ENCODE peak calls at places on chromosomes 12 and 14, in four cellular contexts. A is uterus, K is coronary artery, O is B cell. G is an unnamed sample.

GRCh38 chr14:68327231-68327630 is 465.6 kb downstream of the ZFP36L1 start:
- DNase-seq in A (no peak), K (no peak), O (no peak), G (no peak)

GRCh38 chr14:28813810-28814209 is 47.2 kb downstream of the FOXG1 start:
- DNase-seq in A (no peak), K (no peak), O (no peak), G (no peak)

GRCh38 chr12:48300774-48301173 is 49.9 kb downstream of the ZNF641 start:
- DNase-seq in A (no peak), K (no peak), O (no peak), G (no peak)

GRCh38 chr12:122437656-122438121 is 15.2 kb upstream of the CLIP1 start:
- DNase-seq in A (peak), K (peak), O (no peak), G (no peak)

GRCh38 chr12:26195250-26195640 is at the start of gene SSPN:
- DNase-seq in A (peak), K (peak), O (peak), G (no peak)

GRCh38 chr12:121649403-121649802 is 20.1 kb downstream of the MORN3 start:
- DNase-seq in A (no peak), K (no peak), O (no peak), G (no peak)

GRCh38 chr12:109461049-109461845 is 15.9 kb downstream of the KCTD10 start:
- DNase-seq in A (no peak), K (no peak), O (no peak), G (no peak)

GRCh38 chr12:115343601-115344000 is 659.6 kb upstream of the TBX3 start:
- DNase-seq in A (no peak), K (no peak), O (no peak), G (no peak)

GRCh38 chr14:67941456-67942018 is 122.0 kb downstream of the RAD51B start:
- DNase-seq in A (no peak), K (no peak), O (no peak), G (no peak)

GRCh38 chr14:73426877-73427276 is 31.5 kb downstream of the NUMB start:
- DNase-seq in A (no peak), K (no peak), O (no peak), G (no peak)

GRCh38 chr12:70486588-70486987 is 120.5 kb downstream of the KCNMB4 start:
- DNase-seq in A (no peak), K (no peak), O (no peak), G (no peak)

DNA sequence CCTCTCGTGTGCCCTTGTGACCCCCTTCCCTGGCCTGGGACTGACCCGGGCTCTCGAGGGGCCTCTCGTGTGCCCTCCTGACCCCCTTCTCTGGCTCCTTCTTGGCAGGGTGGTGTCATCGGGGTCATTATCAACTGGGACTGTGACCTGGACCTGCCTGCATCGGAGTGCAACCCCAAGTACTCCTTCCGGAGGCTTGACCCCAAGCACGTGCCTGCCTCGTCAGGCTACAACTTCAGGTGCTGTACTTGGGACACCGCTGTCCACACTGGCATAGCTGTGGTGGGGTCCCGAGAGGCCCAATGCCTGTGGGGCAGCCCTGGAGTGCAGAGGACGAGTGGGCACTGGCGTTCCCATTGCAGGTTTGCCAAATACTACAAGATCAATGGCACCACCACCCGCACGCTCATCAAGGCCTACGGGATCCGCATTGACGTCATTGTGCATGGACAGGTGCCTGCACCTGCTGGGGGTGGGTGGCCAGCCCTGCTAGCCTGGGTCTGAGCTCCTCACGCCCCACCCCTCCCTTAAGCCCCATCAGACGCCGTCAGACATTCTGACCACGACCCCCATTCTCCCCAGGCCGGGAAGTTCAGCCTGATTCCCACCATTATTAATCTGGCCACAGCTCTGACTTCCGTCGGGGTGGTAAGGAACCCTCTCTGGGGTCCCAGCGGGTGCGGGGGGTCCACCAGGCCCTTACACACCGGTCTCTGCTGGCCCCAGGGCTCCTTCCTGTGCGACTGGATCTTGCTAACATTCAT is 2.5 kb downstream of the P2RX2 start:
- DNase-seq in A (no peak), K (peak), O (no peak), G (no peak)
- TF ChIP-seq CTCF in A (no peak), K (no peak), O (no peak), G (no peak)

GRCh38 chr12:95959107-95959506 is 16.0 kb downstream of the AMDHD1 start:
- DNase-seq in A (no peak), K (no peak), O (no peak), G (no peak)
- TF ChIP-seq CTCF in A (no peak), K (no peak), O (no peak), G (no peak)

GRCh38 chr12:61367281-61367785 is 892.9 kb upstream of the USP15 start:
- DNase-seq in A (no peak), K (no peak), O (no peak), G (no peak)
- TF ChIP-seq CTCF in A (no peak), K (no peak), O (no peak), G (no peak)

GRCh38 chr14:70803321-70804110 is 5.8 kb downstream of the MAP3K9 start:
- DNase-seq in A (no peak), K (no peak), O (peak), G (no peak)
- TF ChIP-seq CTCF in A (no peak), K (no peak), O (no peak), G (no peak)

GRCh38 chr12:12018454-12018853 is 52.3 kb upstream of the BCL2L14 start:
- DNase-seq in A (no peak), K (no peak), O (no peak), G (no peak)

GRCh38 chr12:12016284-12017100 is 54.2 kb upstream of the BCL2L14 start:
- DNase-seq in A (no peak), K (no peak), O (no peak), G (no peak)

GRCh38 chr12:12019881-12020280 is 50.9 kb upstream of the BCL2L14 start:
- DNase-seq in A (no peak), K (no peak), O (no peak), G (no peak)

GRCh38 chr12:12017135-12017581 is 53.6 kb upstream of the BCL2L14 start:
- DNase-seq in A (no peak), K (no peak), O (no peak), G (no peak)

DNA sequence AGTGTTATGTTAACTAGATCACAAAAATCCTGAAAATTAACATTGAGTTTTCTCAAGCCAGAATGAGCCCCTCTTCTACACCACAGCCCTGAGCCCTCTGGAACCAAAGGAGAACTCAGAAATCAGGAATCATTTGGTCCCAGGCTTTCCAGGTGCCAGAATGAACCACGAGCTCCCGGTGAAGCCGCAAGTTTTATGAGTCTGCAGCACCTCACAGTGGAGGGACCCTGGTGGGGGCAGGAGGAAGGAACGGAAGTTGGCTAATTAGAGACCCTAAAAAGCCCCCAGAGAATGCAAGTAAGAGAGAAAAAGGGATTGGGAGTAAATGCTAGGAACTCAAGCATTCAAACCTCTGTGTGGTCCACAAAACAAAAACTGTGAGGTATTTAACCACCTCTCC is 52.9 kb upstream of the BCL2L14 start:
- DNase-seq in A (no peak), K (no peak), O (no peak), G (no peak)
- TF ChIP-seq CTCF in A (no peak), K (no peak), O (no peak), G (no peak)

G was measured in vagina.